ENCODE peak calls at places on chromosomes 4 and X, in seven cellular contexts. O is cardiac muscle cell, A is body of pancreas, D is esophagus squamous epithelium, U is brain microvascular endothelial cell, E is AG04449, W is OCI-LY7. C is an unnamed sample.

GRCh38 chr4:149896428-149896827 is 80.8 kb upstream of the IQCM start:
- DNase-seq in O (peak), A (no peak), D (no peak), U (peak), E (no peak), W (no peak), C (no peak)

GRCh38 chr4:173556398-173557131 is 26.5 kb upstream of the HAND2 start:
- DNase-seq in O (no peak), A (no peak), D (no peak), U (no peak), E (no peak), W (no peak), C (no peak)

GRCh38 chrX:32448320-32448719 is 763.0 kb downstream of the DMD start:
- DNase-seq in O (peak), A (no peak), D (no peak), U (no peak), E (no peak), W (peak), C (no peak)

GRCh38 chr4:120071192-120071795 is 4.6 kb upstream of the MAD2L1 start:
- DNase-seq in O (peak), A (peak), D (no peak), U (peak), E (no peak), W (peak), C (peak)

GRCh38 chr4:102772738-102773340 is 12.1 kb upstream of the MANBA start:
- DNase-seq in O (no peak), A (no peak), D (no peak), U (no peak), E (no peak), W (no peak), C (no peak)

GRCh38 chr4:150056569-150056968 is 21.7 kb upstream of the DCLK2 start:
- DNase-seq in O (peak), A (no peak), D (no peak), U (no peak), E (no peak), W (no peak), C (no peak)

GRCh38 chr4:185849543-185850185 is 37.7 kb upstream of the SORBS2 start:
- DNase-seq in O (peak), A (peak), D (no peak), U (no peak), E (no peak), W (no peak), C (no peak)

GRCh38 chrX:1581132-1581531 is 10.3 kb upstream of the AKAP17A start:
- DNase-seq in O (peak), A (peak), D (no peak), U (peak), E (no peak), W (peak), C (no peak)

GRCh38 chr4:113871080-113871479 is 108.4 kb downstream of the ARSJ start:
- DNase-seq in O (no peak), A (no peak), D (no peak), U (no peak), E (no peak), W (no peak), C (no peak)

GRCh38 chr4:7894098-7894676 is 45.5 kb downstream of the AFAP1 start:
- DNase-seq in O (no peak), A (no peak), D (no peak), U (no peak), E (no peak), W (no peak), C (no peak)

GRCh38 chrX:40448793-40449192 is 132.0 kb upstream of the ATP6AP2 start:
- DNase-seq in O (no peak), A (no peak), D (no peak), U (no peak), E (no peak), W (no peak), C (no peak)

GRCh38 chr4:107392951-107393350 is 327.1 kb downstream of the PAPSS1 start:
- DNase-seq in O (no peak), A (no peak), D (no peak), U (no peak), E (no peak), W (no peak), C (no peak)

GRCh38 chrX:70174754-70175153 is 2.5 kb upstream of the DGAT2L6 start:
- DNase-seq in O (peak), A (no peak), D (no peak), U (no peak), E (no peak), W (no peak), C (no peak)

GRCh38 chrX:46576458-46576857 is 2.9 kb downstream of the CHST7 start:
- DNase-seq in O (peak), A (no peak), D (no peak), U (no peak), E (no peak), W (no peak), C (no peak)

DNA sequence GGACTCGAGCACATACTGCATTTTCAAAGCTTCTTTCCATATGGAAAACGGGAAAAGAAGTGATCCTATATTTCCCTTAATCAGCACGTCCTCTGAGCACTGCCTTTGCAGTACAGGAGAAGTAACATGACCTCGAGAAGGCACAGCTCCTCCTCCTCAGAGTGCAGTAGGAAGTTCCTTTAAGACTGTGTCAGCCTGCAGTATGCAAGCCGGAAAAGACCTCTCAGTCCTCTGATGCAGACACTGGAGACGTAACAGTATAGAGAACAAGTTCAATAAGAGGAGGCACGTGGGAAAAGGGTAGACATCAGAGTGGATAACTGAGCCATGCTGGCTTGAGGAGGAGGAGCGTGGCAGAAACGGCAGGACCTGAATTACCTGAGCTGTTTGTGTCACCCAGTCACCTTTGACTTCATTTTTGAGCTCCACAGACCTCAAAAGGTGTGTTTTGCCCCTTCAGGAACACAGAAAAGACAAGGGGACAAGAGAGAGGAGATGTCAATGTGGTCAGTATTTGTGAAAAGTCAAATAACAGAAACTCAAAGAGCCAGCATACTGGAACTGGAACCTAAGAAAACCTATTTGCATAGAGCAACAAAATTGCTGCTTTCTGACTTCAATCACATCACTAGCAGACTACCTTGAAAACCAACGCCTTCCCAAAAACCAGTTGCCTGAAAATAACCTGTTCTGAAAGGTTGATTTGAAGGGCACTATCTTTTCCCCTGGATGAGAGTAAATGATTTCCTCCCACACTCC is 20.8 kb downstream of the IRF2 start:
- DNase-seq in O (peak), A (peak), D (no peak), U (peak), E (peak), W (peak), C (no peak)
- H3K4me3 ChIP-seq in O (no peak), A (no peak), D (no peak), U (no peak), E (peak), W (peak), C (no peak)

GRCh38 chrX:130915302-130915701 is 12.3 kb upstream of the ENOX2 start:
- DNase-seq in O (peak), A (no peak), D (no peak), U (no peak), E (no peak), W (no peak), C (no peak)
- TF ChIP-seq CTCF in O (no peak), A (no peak), D (no peak), U (no peak), E (no peak), W (no peak), C (no peak)

GRCh38 chr4:122827899-122828601 is 1.4 kb downstream of the FGF2 start:
- DNase-seq in O (peak), A (peak), D (no peak), U (peak), E (no peak), W (peak), C (no peak)
- H3K4me3 ChIP-seq in O (peak), A (no peak), D (peak), U (peak), E (peak), W (peak), C (peak)

DNA sequence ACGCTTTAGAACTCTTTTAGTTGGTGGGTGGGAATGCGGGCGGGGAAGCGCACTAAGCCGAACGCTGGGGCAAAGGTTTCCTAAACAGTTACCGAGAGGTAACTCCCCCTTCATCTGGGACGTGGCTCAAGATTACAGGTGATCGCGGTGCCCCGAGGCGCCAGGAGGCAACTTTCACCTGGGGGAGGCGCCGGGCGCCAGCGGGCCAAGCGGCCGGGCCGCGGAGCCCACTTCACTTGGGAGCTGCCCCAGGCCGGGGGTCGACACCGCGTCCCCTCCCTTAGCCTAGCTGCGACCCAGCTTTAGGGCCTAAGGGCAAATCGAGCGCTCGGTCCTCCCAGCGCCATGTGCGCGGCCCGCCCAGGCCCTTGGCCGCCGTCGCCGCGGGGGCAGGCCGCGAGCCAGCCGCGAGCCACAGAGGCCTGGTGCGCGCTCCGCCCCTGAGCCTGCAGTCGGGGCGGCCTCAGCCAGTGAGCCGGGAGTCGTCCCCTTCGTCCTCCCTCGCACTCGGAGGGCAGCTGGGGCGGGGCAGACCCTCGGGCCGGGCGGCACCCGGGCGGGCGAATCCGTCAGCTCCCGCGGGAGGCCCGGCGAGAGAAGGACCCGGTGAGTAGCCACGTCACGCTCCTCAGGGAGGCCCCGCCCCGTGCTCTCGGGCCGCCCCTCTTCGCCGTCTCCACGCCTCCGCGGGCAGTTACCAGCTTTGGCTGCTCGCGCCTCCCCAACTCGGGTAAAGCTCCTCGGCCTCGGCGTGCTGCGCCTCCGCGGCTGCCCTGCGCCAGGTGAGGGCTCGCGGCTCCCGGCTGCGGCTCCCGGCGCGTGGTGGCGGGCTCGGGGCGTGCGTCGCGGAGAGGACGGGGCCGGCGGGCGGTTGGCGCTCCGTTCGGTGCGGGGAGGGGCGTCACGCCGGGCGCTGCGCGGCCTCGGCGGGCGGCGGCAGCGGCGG is at the start of gene LARP1B:
- DNase-seq in O (peak), A (peak), D (peak), U (peak), E (peak), W (peak), C (peak)
- TF ChIP-seq CTCF in O (no peak), A (no peak), D (no peak), U (no peak), E (no peak), W (peak), C (no peak)

DNA sequence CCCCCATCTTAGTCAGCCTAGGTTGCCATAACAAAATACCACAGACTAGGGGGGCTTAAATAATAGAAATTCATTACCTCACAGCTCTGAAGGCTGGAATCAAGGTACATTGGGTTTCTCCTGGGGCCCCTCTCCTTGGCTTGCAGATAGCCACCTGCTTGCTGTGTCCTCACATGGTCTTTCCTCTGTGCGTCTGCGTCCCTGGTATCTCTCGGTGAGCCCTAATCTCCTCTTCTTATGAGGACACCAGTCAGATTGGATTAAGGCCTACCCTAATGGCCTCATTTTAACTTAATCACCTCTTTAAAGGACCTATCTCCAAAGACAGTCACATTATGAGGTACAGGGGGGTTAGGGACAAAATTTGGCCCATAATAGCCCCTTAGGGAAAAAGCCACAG is 98.0 kb downstream of the SH3KBP1 start:
- DNase-seq in O (no peak), A (no peak), D (no peak), U (no peak), E (no peak), W (no peak), C (no peak)
- H3K4me3 ChIP-seq in O (no peak), A (no peak), D (no peak), U (no peak), E (no peak), W (no peak), C (no peak)

GRCh38 chr4:6680372-6681034 is 13.2 kb upstream of the S100P start:
- DNase-seq in O (no peak), A (no peak), D (no peak), U (no peak), E (no peak), W (no peak), C (no peak)
- TF ChIP-seq CTCF in O (no peak), A (no peak), D (no peak), U (peak), E (peak), W (no peak), C (peak)

GRCh38 chr4:40058854-40059253 is 2.2 kb downstream of the N4BP2 start:
- DNase-seq in O (no peak), A (no peak), D (no peak), U (no peak), E (no peak), W (no peak), C (no peak)
- H3K4me3 ChIP-seq in O (peak), A (no peak), D (no peak), U (no peak), E (no peak), W (peak), C (no peak)

C was measured in BJ.